ENCODE peak calls at places on chromosomes 2 and 18, in seven cellular contexts. J is uterus, Y is brain microvascular endothelial cell, T is MM.1S, X is mammary epithelial cell, K is bronchial epithelial cell, A is OCI-LY7. M is an unnamed sample.

GRCh38 chr18:37322497-37323035 is 243.0 kb downstream of the CELF4 start:
- DNase-seq in J (no peak), Y (peak; percentile 28), T (peak; percentile 15), X (no peak), K (peak; percentile 17), A (peak; percentile 28), M (no peak)

GRCh38 chr2:241814571-241815476 is 5.8 kb downstream of the NEU4 start:
- DNase-seq in J (no peak), Y (no peak), T (no peak), X (no peak), K (no peak), A (no peak), M (no peak)

GRCh38 chr2:148992448-148992847 is 46.1 kb upstream of the LYPD6B start:
- DNase-seq in J (no peak), Y (no peak), T (no peak), X (no peak), K (no peak), A (no peak), M (no peak)

GRCh38 chr2:231050018-231050901 is 6.4 kb upstream of the PSMD1 start:
- DNase-seq in J (no peak), Y (no peak), T (no peak), X (no peak), K (no peak), A (no peak), M (no peak)

GRCh38 chr2:126115975-126116374 is 540.0 kb upstream of the GYPC start:
- DNase-seq in J (no peak), Y (no peak), T (no peak), X (no peak), K (no peak), A (no peak), M (no peak)

GRCh38 chr2:69572640-69573039 is 70.9 kb downstream of the AAK1 start:
- DNase-seq in J (no peak), Y (peak; percentile 60), T (no peak), X (peak; percentile 25), K (peak; percentile 38), A (no peak), M (no peak)

GRCh38 chr2:73418343-73418742 is 32.7 kb downstream of the ALMS1 start:
- DNase-seq in J (peak; percentile 60), Y (peak; percentile 24), T (no peak), X (peak; percentile 46), K (peak; percentile 37), A (no peak), M (no peak)

GRCh38 chr2:20236496-20236895 is 11.6 kb upstream of the SDC1 start:
- DNase-seq in J (no peak), Y (no peak), T (no peak), X (peak; percentile 92), K (peak; percentile 97), A (no peak), M (no peak)

GRCh38 chr2:28450901-28451565 is 44.8 kb upstream of the PLB1 start:
- DNase-seq in J (no peak), Y (no peak), T (no peak), X (no peak), K (no peak), A (no peak), M (no peak)

GRCh38 chr2:205848601-205849000 is 166.3 kb downstream of the NRP2 start:
- DNase-seq in J (no peak), Y (no peak), T (no peak), X (peak; percentile 5), K (no peak), A (no peak), M (no peak)

GRCh38 chr2:46147626-46148368 is 149.4 kb upstream of the EPAS1 start:
- DNase-seq in J (no peak), Y (no peak), T (no peak), X (no peak), K (no peak), A (no peak), M (no peak)

GRCh38 chr2:160407393-160408204 is 86.0 kb downstream of the RBMS1 start:
- DNase-seq in J (peak; percentile 68), Y (peak; percentile 35), T (peak; percentile 56), X (peak; percentile 55), K (no peak), A (peak; percentile 75), M (peak; percentile 67)
- TF ChIP-seq CTCF in J (peak; percentile 20), Y (no peak), T (no peak), X (no peak), K (no peak), A (no peak), M (no peak)

GRCh38 chr18:63071566-63072175 is 247.9 kb downstream of the BCL2 start:
- DNase-seq in J (no peak), Y (no peak), T (no peak), X (no peak), K (peak; percentile 22), A (no peak), M (no peak)

GRCh38 chr18:63069496-63069895 is 250.1 kb downstream of the BCL2 start:
- DNase-seq in J (no peak), Y (no peak), T (no peak), X (no peak), K (no peak), A (no peak), M (no peak)

GRCh38 chr18:63070750-63071502 is 248.6 kb downstream of the BCL2 start:
- DNase-seq in J (no peak), Y (no peak), T (no peak), X (no peak), K (no peak), A (no peak), M (no peak)

GRCh38 chr18:63074987-63075404 is 244.6 kb downstream of the BCL2 start:
- DNase-seq in J (peak; percentile 51), Y (peak; percentile 45), T (peak; percentile 61), X (peak; percentile 46), K (peak; percentile 76), A (no peak), M (no peak)

DNA sequence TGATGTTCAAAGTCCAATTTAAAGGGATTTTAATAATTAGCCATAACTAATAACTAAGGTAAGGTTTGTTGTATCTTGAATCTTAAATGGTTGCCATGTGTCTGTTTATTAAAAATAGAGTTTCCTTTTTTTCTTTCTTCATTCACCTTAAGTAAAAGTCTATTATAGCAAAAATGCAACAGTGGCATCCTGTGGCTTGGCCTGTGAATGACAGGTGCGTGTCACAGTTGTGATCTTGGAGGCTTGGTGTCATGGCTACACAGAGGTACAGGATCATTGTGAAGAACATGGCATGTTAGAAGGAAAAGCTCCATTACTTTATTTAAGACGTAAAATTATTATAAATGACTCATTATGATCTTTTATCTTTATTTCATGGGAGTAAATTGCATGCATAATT is 246.1 kb downstream of the BCL2 start:
- DNase-seq in J (no peak), Y (no peak), T (peak; percentile 57), X (no peak), K (no peak), A (peak; percentile 1), M (no peak)
- TF ChIP-seq CTCF in J (no peak), Y (no peak), T (peak; percentile 77), X (no peak), K (no peak), A (peak; percentile 53), M (no peak)

DNA sequence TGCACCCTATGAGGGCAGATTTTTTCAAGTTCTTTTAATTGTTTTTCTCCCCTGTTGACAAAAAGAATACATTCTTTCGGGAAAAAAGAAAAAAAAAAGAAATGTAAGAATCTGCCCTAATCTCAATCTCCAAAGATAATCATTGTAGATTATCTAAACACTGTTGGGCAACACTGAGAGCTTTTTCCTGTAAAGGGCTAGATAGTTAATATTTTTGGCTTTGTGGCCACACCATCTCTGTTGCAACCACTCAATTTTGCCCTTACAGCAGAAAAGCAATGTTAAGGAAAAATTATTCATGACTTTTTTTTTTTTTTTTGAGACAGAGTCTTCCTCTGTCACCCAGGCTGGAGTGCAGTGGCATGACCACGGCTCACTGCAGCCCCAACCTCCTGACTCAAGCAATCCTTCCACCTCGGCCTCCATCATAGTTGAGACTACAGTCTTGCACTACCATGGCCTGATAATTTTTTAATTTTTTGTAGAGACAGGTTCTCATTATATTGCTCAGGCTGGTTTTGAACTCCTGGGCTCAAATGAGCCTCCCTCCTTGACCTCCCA is 17.3 kb upstream of the FZD5 start:
- DNase-seq in J (no peak), Y (no peak), T (no peak), X (no peak), K (no peak), A (no peak), M (no peak)
- TF ChIP-seq CTCF in J (no peak), Y (no peak), T (no peak), X (no peak), K (no peak), A (no peak), M (no peak)

GRCh38 chr2:172339431-172340010 is 87.9 kb upstream of the ITGA6 start:
- DNase-seq in J (no peak), Y (no peak), T (no peak), X (peak; percentile 33), K (peak; percentile 71), A (no peak), M (no peak)
- TF ChIP-seq CTCF in J (no peak), Y (peak; percentile 21), T (no peak), X (no peak), K (no peak), A (no peak), M (no peak)